ENCODE peak calls at places on chromosomes 7 and 10, in five cellular contexts. One of them, this sample, is unnamed.

GRCh38 chr10:44339218-44339617 is 45.7 kb downstream of the CXCL12 start:
- DNase-seq in NCI-H460: no peak
- DNase-seq in T1000: no peak
- DNase-seq in left ventricle myocardium superior: no peak
- DNase-seq in activated gamma-delta T cell treated with Interleukin-2 at 50 U/mL for 16 hours: no peak
- DNase-seq in this sample: no peak

GRCh38 chr10:26780793-26781601 is 79.8 kb downstream of the ABI1 start:
- DNase-seq in NCI-H460: no peak
- DNase-seq in T1000: peak; percentile 100
- DNase-seq in left ventricle myocardium superior: no peak
- DNase-seq in activated gamma-delta T cell treated with Interleukin-2 at 50 U/mL for 16 hours: no peak
- DNase-seq in this sample: no peak

GRCh38 chr7:151895695-151896485 is 19.0 kb upstream of the PRKAG2 start:
- DNase-seq in NCI-H460: no peak
- DNase-seq in T1000: no peak
- DNase-seq in left ventricle myocardium superior: no peak
- DNase-seq in activated gamma-delta T cell treated with Interleukin-2 at 50 U/mL for 16 hours: no peak
- DNase-seq in this sample: no peak

GRCh38 chr10:115895196-115895595 is 377.8 kb downstream of the GFRA1 start:
- DNase-seq in NCI-H460: no peak
- DNase-seq in T1000: no peak
- DNase-seq in left ventricle myocardium superior: no peak
- DNase-seq in activated gamma-delta T cell treated with Interleukin-2 at 50 U/mL for 16 hours: no peak
- DNase-seq in this sample: no peak

GRCh38 chr7:2003931-2004812 is 228.6 kb downstream of the MAD1L1 start:
- DNase-seq in NCI-H460: no peak
- DNase-seq in T1000: no peak
- DNase-seq in left ventricle myocardium superior: peak; percentile 29
- DNase-seq in activated gamma-delta T cell treated with Interleukin-2 at 50 U/mL for 16 hours: peak; percentile 1
- DNase-seq in this sample: no peak

GRCh38 chr7:34837826-34838225 is 179.8 kb downstream of the NPSR1 start:
- DNase-seq in NCI-H460: no peak
- DNase-seq in T1000: no peak
- DNase-seq in left ventricle myocardium superior: no peak
- DNase-seq in activated gamma-delta T cell treated with Interleukin-2 at 50 U/mL for 16 hours: no peak
- DNase-seq in this sample: no peak

GRCh38 chr7:542935-543789 is 23.5 kb upstream of the PDGFA start:
- DNase-seq in NCI-H460: no peak
- DNase-seq in T1000: peak; percentile 89
- DNase-seq in left ventricle myocardium superior: peak; percentile 46
- DNase-seq in activated gamma-delta T cell treated with Interleukin-2 at 50 U/mL for 16 hours: no peak
- DNase-seq in this sample: no peak

GRCh38 chr7:8197994-8198698 is 63.8 kb downstream of the ICA1 start:
- DNase-seq in NCI-H460: no peak
- DNase-seq in T1000: no peak
- DNase-seq in left ventricle myocardium superior: no peak
- DNase-seq in activated gamma-delta T cell treated with Interleukin-2 at 50 U/mL for 16 hours: peak; percentile 36
- DNase-seq in this sample: no peak

GRCh38 chr7:28739826-28740225 is 218.3 kb downstream of the TRIL start:
- DNase-seq in NCI-H460: no peak
- DNase-seq in T1000: no peak
- DNase-seq in left ventricle myocardium superior: no peak
- DNase-seq in activated gamma-delta T cell treated with Interleukin-2 at 50 U/mL for 16 hours: no peak
- DNase-seq in this sample: no peak

GRCh38 chr7:17939670-17940301 is 508 bp downstream of the SNX13 start:
- DNase-seq in NCI-H460: peak; percentile 39
- DNase-seq in T1000: peak; percentile 10
- DNase-seq in left ventricle myocardium superior: peak; percentile 56
- DNase-seq in activated gamma-delta T cell treated with Interleukin-2 at 50 U/mL for 16 hours: peak; percentile 48
- DNase-seq in this sample: peak; percentile 68

GRCh38 chr10:127813290-127813689 is 76.3 kb downstream of the FOXI2 start:
- DNase-seq in NCI-H460: no peak
- DNase-seq in T1000: no peak
- DNase-seq in left ventricle myocardium superior: no peak
- DNase-seq in activated gamma-delta T cell treated with Interleukin-2 at 50 U/mL for 16 hours: no peak
- DNase-seq in this sample: no peak

GRCh38 chr10:100736809-100737358 is 8.5 kb upstream of the PAX2 start:
- DNase-seq in NCI-H460: no peak
- DNase-seq in T1000: no peak
- DNase-seq in left ventricle myocardium superior: no peak
- DNase-seq in activated gamma-delta T cell treated with Interleukin-2 at 50 U/mL for 16 hours: no peak
- DNase-seq in this sample: no peak

GRCh38 chr10:26274391-26274790 is 57.8 kb downstream of the GAD2 start:
- DNase-seq in NCI-H460: no peak
- DNase-seq in T1000: no peak
- DNase-seq in left ventricle myocardium superior: no peak
- DNase-seq in activated gamma-delta T cell treated with Interleukin-2 at 50 U/mL for 16 hours: no peak
- DNase-seq in this sample: no peak

GRCh38 chr7:46741924-46742607 is 821.0 kb upstream of the IGFBP3 start:
- DNase-seq in NCI-H460: no peak
- DNase-seq in T1000: no peak
- DNase-seq in left ventricle myocardium superior: no peak
- DNase-seq in activated gamma-delta T cell treated with Interleukin-2 at 50 U/mL for 16 hours: no peak
- DNase-seq in this sample: no peak

GRCh38 chr7:112357136-112357535 is 93.1 kb upstream of the IFRD1 start:
- DNase-seq in NCI-H460: no peak
- DNase-seq in T1000: no peak
- DNase-seq in left ventricle myocardium superior: no peak
- DNase-seq in activated gamma-delta T cell treated with Interleukin-2 at 50 U/mL for 16 hours: no peak
- DNase-seq in this sample: no peak

GRCh38 chr7:102991540-102992214 is 78.9 kb downstream of the LRRC17 start:
- DNase-seq in NCI-H460: peak; percentile 88
- DNase-seq in T1000: peak; percentile 45
- DNase-seq in left ventricle myocardium superior: no peak
- DNase-seq in activated gamma-delta T cell treated with Interleukin-2 at 50 U/mL for 16 hours: no peak
- DNase-seq in this sample: no peak

GRCh38 chr7:37635368-37635767 is 48.2 kb upstream of the GPR141 start:
- DNase-seq in NCI-H460: no peak
- DNase-seq in T1000: no peak
- DNase-seq in left ventricle myocardium superior: no peak
- DNase-seq in activated gamma-delta T cell treated with Interleukin-2 at 50 U/mL for 16 hours: no peak
- DNase-seq in this sample: no peak

GRCh38 chr7:111711426-111712065 is 149.3 kb upstream of the IMMP2L start:
- DNase-seq in NCI-H460: no peak
- DNase-seq in T1000: no peak
- DNase-seq in left ventricle myocardium superior: no peak
- DNase-seq in activated gamma-delta T cell treated with Interleukin-2 at 50 U/mL for 16 hours: no peak
- DNase-seq in this sample: no peak

GRCh38 chr7:16657656-16658279 is 11.8 kb downstream of the BZW2 start:
- DNase-seq in NCI-H460: no peak
- DNase-seq in T1000: peak; percentile 10
- DNase-seq in left ventricle myocardium superior: peak; percentile 57
- DNase-seq in activated gamma-delta T cell treated with Interleukin-2 at 50 U/mL for 16 hours: no peak
- DNase-seq in this sample: no peak

GRCh38 chr7:127803626-127804025 is 151.6 kb downstream of the SND1 start:
- DNase-seq in NCI-H460: no peak
- DNase-seq in T1000: no peak
- DNase-seq in left ventricle myocardium superior: no peak
- DNase-seq in activated gamma-delta T cell treated with Interleukin-2 at 50 U/mL for 16 hours: no peak
- DNase-seq in this sample: no peak

GRCh38 chr10:69092959-69093850 is 5.3 kb downstream of the SRGN start:
- DNase-seq in NCI-H460: peak; percentile 83
- DNase-seq in T1000: peak; percentile 77
- DNase-seq in left ventricle myocardium superior: peak; percentile 44
- DNase-seq in activated gamma-delta T cell treated with Interleukin-2 at 50 U/mL for 16 hours: peak; percentile 84
- DNase-seq in this sample: peak; percentile 69

GRCh38 chr10:122911889-122912484 is 1.6 kb downstream of the FAM24A start:
- DNase-seq in NCI-H460: peak; percentile 46
- DNase-seq in T1000: no peak
- DNase-seq in left ventricle myocardium superior: peak; percentile 48
- DNase-seq in activated gamma-delta T cell treated with Interleukin-2 at 50 U/mL for 16 hours: peak; percentile 32
- DNase-seq in this sample: no peak

GRCh38 chr7:44853391-44853790 is 5.5 kb upstream of the H2AZ2 start:
- DNase-seq in NCI-H460: peak; percentile 38
- DNase-seq in T1000: no peak
- DNase-seq in left ventricle myocardium superior: no peak
- DNase-seq in activated gamma-delta T cell treated with Interleukin-2 at 50 U/mL for 16 hours: no peak
- DNase-seq in this sample: no peak

GRCh38 chr7:155959894-155960293 is 147.6 kb upstream of the SHH start:
- DNase-seq in NCI-H460: no peak
- DNase-seq in T1000: no peak
- DNase-seq in left ventricle myocardium superior: no peak
- DNase-seq in activated gamma-delta T cell treated with Interleukin-2 at 50 U/mL for 16 hours: no peak
- DNase-seq in this sample: no peak

GRCh38 chr10:59736749-59737148 is 16.5 kb downstream of the MRLN start:
- DNase-seq in NCI-H460: no peak
- DNase-seq in T1000: no peak
- DNase-seq in left ventricle myocardium superior: no peak
- DNase-seq in activated gamma-delta T cell treated with Interleukin-2 at 50 U/mL for 16 hours: no peak
- DNase-seq in this sample: no peak

GRCh38 chr7:22481726-22482125 is 18.3 kb downstream of the STEAP1B start:
- DNase-seq in NCI-H460: no peak
- DNase-seq in T1000: no peak
- DNase-seq in left ventricle myocardium superior: no peak
- DNase-seq in activated gamma-delta T cell treated with Interleukin-2 at 50 U/mL for 16 hours: no peak
- DNase-seq in this sample: no peak

GRCh38 chr10:75469018-75469616 is 37.7 kb downstream of the LRMDA start:
- DNase-seq in NCI-H460: peak; percentile 69
- DNase-seq in T1000: peak; percentile 69
- DNase-seq in left ventricle myocardium superior: no peak
- DNase-seq in activated gamma-delta T cell treated with Interleukin-2 at 50 U/mL for 16 hours: no peak
- DNase-seq in this sample: peak; percentile 44

GRCh38 chr7:121138262-121138933 is 149.9 kb downstream of the CPED1 start:
- DNase-seq in NCI-H460: peak; percentile 36
- DNase-seq in T1000: no peak
- DNase-seq in left ventricle myocardium superior: no peak
- DNase-seq in activated gamma-delta T cell treated with Interleukin-2 at 50 U/mL for 16 hours: no peak
- DNase-seq in this sample: no peak

GRCh38 chr7:8620169-8620568 is 186.8 kb downstream of the NXPH1 start:
- DNase-seq in NCI-H460: no peak
- DNase-seq in T1000: no peak
- DNase-seq in left ventricle myocardium superior: no peak
- DNase-seq in activated gamma-delta T cell treated with Interleukin-2 at 50 U/mL for 16 hours: no peak
- DNase-seq in this sample: no peak

GRCh38 chr7:43572516-43573049 is 10.3 kb upstream of the STK17A start:
- DNase-seq in NCI-H460: peak; percentile 96
- DNase-seq in T1000: peak; percentile 54
- DNase-seq in left ventricle myocardium superior: no peak
- DNase-seq in activated gamma-delta T cell treated with Interleukin-2 at 50 U/mL for 16 hours: no peak
- DNase-seq in this sample: no peak

GRCh38 chr7:116557901-116558300 is 33.1 kb downstream of the CAV1 start:
- DNase-seq in NCI-H460: no peak
- DNase-seq in T1000: no peak
- DNase-seq in left ventricle myocardium superior: no peak
- DNase-seq in activated gamma-delta T cell treated with Interleukin-2 at 50 U/mL for 16 hours: no peak
- DNase-seq in this sample: no peak

This sample was measured in left lung.